ENCODE peak calls at places on chromosomes 13 and 19, in ten cellular contexts. V is cardiac muscle cell; T is activated CD4-positive, alpha-beta T cell treated with anti-CD3 and anti-CD28 coated beads for 1 hour; P is EH; R is WTC11; E is brain microvascular endothelial cell; K is BE2C; N is naive B cell; M is anterior cingulate cortex; L is T-helper 17 cell. U is an unnamed sample.

GRCh38 chr19:6744381-6745288 is 5.2 kb downstream of the TRIP10 start:
- DNase-seq in V (peak; percentile 84), T (no peak), P (peak; percentile 96), R (no peak), E (peak; percentile 82), K (peak; percentile 76), N (no peak), M (peak; percentile 53), L (no peak), U (no peak)

GRCh38 chr13:46586766-46587509 is 34.0 kb downstream of the LRCH1 start:
- DNase-seq in V (no peak), T (no peak), P (peak; percentile 82), R (no peak), E (no peak), K (no peak), N (no peak), M (no peak), L (no peak), U (no peak)

GRCh38 chr13:85597790-85598500 is 201.3 kb downstream of the SLITRK6 start:
- DNase-seq in V (no peak), T (no peak), P (no peak), R (no peak), E (no peak), K (no peak), N (no peak), M (no peak), L (no peak), U (no peak)

GRCh38 chr19:17455711-17456123 is 5.0 kb downstream of the NXNL1 start:
- DNase-seq in V (no peak), T (no peak), P (no peak), R (peak; percentile 46), E (no peak), K (peak; percentile 22), N (no peak), M (no peak), L (no peak), U (no peak)

GRCh38 chr13:20411638-20412342 is 113.9 kb downstream of the CRYL1 start:
- DNase-seq in V (no peak), T (no peak), P (no peak), R (no peak), E (no peak), K (no peak), N (peak; percentile 9), M (no peak), L (no peak), U (no peak)

GRCh38 chr13:92833071-92833470 is 393.5 kb upstream of the GPC6 start:
- DNase-seq in V (no peak), T (no peak), P (no peak), R (no peak), E (no peak), K (no peak), N (no peak), M (no peak), L (no peak), U (no peak)

GRCh38 chr13:113497217-113497616 is 6.7 kb upstream of the DCUN1D2 start:
- DNase-seq in V (no peak), T (no peak), P (no peak), R (no peak), E (no peak), K (no peak), N (no peak), M (no peak), L (no peak), U (no peak)

GRCh38 chr19:29806098-29806866 is 5.5 kb upstream of the CCNE1 start:
- DNase-seq in V (peak; percentile 18), T (no peak), P (peak; percentile 23), R (peak; percentile 50), E (peak; percentile 32), K (peak; percentile 81), N (no peak), M (no peak), L (no peak), U (no peak)

GRCh38 chr13:51873419-51873818 is 11.7 kb downstream of the CCDC70 start:
- DNase-seq in V (no peak), T (no peak), P (no peak), R (no peak), E (no peak), K (no peak), N (no peak), M (no peak), L (no peak), U (no peak)

GRCh38 chr13:25687622-25688225 is 315.9 kb downstream of the ATP8A2 start:
- DNase-seq in V (no peak), T (no peak), P (no peak), R (no peak), E (peak; percentile 9), K (no peak), N (no peak), M (no peak), L (no peak), U (no peak)

GRCh38 chr13:37413161-37413560 is 185.4 kb downstream of the POSTN start:
- DNase-seq in V (no peak), T (no peak), P (no peak), R (no peak), E (no peak), K (no peak), N (no peak), M (no peak), L (no peak), U (no peak)

GRCh38 chr19:48842744-48843162 is 6.5 kb upstream of the HSD17B14 start:
- DNase-seq in V (peak; percentile 65), T (peak; percentile 11), P (peak; percentile 61), R (peak; percentile 71), E (peak; percentile 34), K (peak; percentile 68), N (peak; percentile 56), M (peak; percentile 23), L (peak; percentile 17), U (no peak)

GRCh38 chr19:4983346-4984105 is 14.6 kb downstream of the KDM4B start:
- DNase-seq in V (no peak), T (no peak), P (no peak), R (no peak), E (no peak), K (no peak), N (no peak), M (no peak), L (no peak), U (no peak)

GRCh38 chr19:15934332-15935078 is at the start of gene CYP4F11:
- DNase-seq in V (no peak), T (no peak), P (no peak), R (no peak), E (no peak), K (peak; percentile 49), N (no peak), M (peak; percentile 62), L (no peak), U (no peak)

GRCh38 chr19:11453468-11454341 is 18.3 kb downstream of the PRKCSH start:
- DNase-seq in V (no peak), T (no peak), P (no peak), R (peak; percentile 64), E (no peak), K (no peak), N (peak; percentile 30), M (no peak), L (no peak), U (no peak)

U was measured in activated gamma-delta T cell.